ENCODE peak calls at places on chromosome 22, in four cellular contexts. G, Z, K and D are unnamed samples.

GRCh38 chr22:22099833-22100812 is 117.5 kb upstream of the TOP3B start:
- DNase-seq in G (no peak), Z (no peak), K (no peak), D (no peak)

GRCh38 chr22:41768420-41768819 is 32.1 kb upstream of the CCDC134 start:
- DNase-seq in G (peak; percentile 20), Z (no peak), K (no peak), D (no peak)

GRCh38 chr22:46835693-46836092 is 73.2 kb downstream of the TBC1D22A start:
- DNase-seq in G (no peak), Z (no peak), K (no peak), D (no peak)

GRCh38 chr22:50146440-50147228 is 23.9 kb upstream of the PANX2 start:
- DNase-seq in G (no peak), Z (peak; percentile 84), K (peak; percentile 90), D (peak; percentile 48)

GRCh38 chr22:46078241-46079092 is 71.9 kb upstream of the PPARA start:
- DNase-seq in G (no peak), Z (no peak), K (peak; percentile 63), D (peak; percentile 85)

GRCh38 chr22:23054531-23055257 is 15.6 kb upstream of the GNAZ start:
- DNase-seq in G (no peak), Z (no peak), K (peak; percentile 15), D (no peak)

GRCh38 chr22:49803134-49803533 is 24.5 kb downstream of the BRD1 start:
- DNase-seq in G (no peak), Z (no peak), K (no peak), D (no peak)

GRCh38 chr22:47333625-47334024 is 571.2 kb downstream of the TBC1D22A start:
- DNase-seq in G (peak; percentile 66), Z (no peak), K (peak; percentile 59), D (no peak)

GRCh38 chr22:35482311-35482710 is 58.3 kb upstream of the RASD2 start:
- DNase-seq in G (no peak), Z (no peak), K (no peak), D (no peak)

GRCh38 chr22:49454726-49455125 is 372.9 kb downstream of the BRD1 start:
- DNase-seq in G (no peak), Z (no peak), K (no peak), D (no peak)

GRCh38 chr22:37314315-37315046 is 32.2 kb downstream of the CYTH4 start:
- DNase-seq in G (no peak), Z (no peak), K (no peak), D (no peak)

GRCh38 chr22:30279389-30279788 is 9.9 kb downstream of the CASTOR1 start:
- DNase-seq in G (no peak), Z (no peak), K (no peak), D (no peak)

GRCh38 chr22:38705235-38706100 is at the start of gene GTPBP1:
- DNase-seq in G (peak; percentile 100), Z (peak; percentile 100), K (peak; percentile 99), D (peak; percentile 96)

GRCh38 chr22:49203091-49203862 is 624.4 kb downstream of the BRD1 start:
- DNase-seq in G (no peak), Z (peak; percentile 52), K (peak; percentile 34), D (no peak)

GRCh38 chr22:30396871-30397655 is at the start of gene SEC14L2:
- DNase-seq in G (no peak), Z (peak; percentile 54), K (peak; percentile 91), D (peak; percentile 61)